ENCODE peak calls at places on chromosomes 12 and 14, in eight cellular contexts. K is AG09309; X is bronchial epithelial cell; E is prostate gland; S is fibroblast of lung; C is CD8-positive, alpha-beta memory T cell; U is mesendoderm; A is CD4-positive, alpha-beta memory T cell. R is an unnamed sample.

GRCh38 chr14:92495041-92495440 is 18.5 kb upstream of the RIN3 start:
- DNase-seq in K (no peak), X (peak; percentile 48), E (no peak), S (no peak), C (no peak), U (peak; percentile 39), A (no peak), R (no peak)

GRCh38 chr12:20555771-20556170 is 139.4 kb upstream of the SLCO1C1 start:
- DNase-seq in K (no peak), X (peak; percentile 53), E (no peak), S (no peak), C (no peak), U (no peak), A (no peak), R (no peak)

GRCh38 chr14:101723061-101723595 is 38.4 kb upstream of the PPP2R5C start:
- DNase-seq in K (no peak), X (no peak), E (no peak), S (no peak), C (no peak), U (no peak), A (no peak), R (no peak)

GRCh38 chr14:39175445-39176262 is 600 bp downstream of the PNN start:
- DNase-seq in K (no peak), X (peak; percentile 17), E (no peak), S (peak; percentile 43), C (peak; percentile 27), U (peak; percentile 67), A (no peak), R (no peak)

GRCh38 chr14:79178719-79179118 is 1008.5 kb downstream of the NRXN3 start:
- DNase-seq in K (no peak), X (no peak), E (no peak), S (no peak), C (no peak), U (no peak), A (no peak), R (no peak)

GRCh38 chr12:81468206-81468605 is 290.9 kb downstream of the PPFIA2 start:
- DNase-seq in K (peak; percentile 1), X (peak; percentile 13), E (no peak), S (peak; percentile 85), C (no peak), U (no peak), A (no peak), R (no peak)

GRCh38 chr12:116389990-116390655 is 112.6 kb upstream of the MED13L start:
- DNase-seq in K (peak; percentile 95), X (peak; percentile 99), E (peak; percentile 75), S (peak; percentile 99), C (no peak), U (no peak), A (no peak), R (no peak)

GRCh38 chr14:38716871-38717270 is 386.2 kb downstream of the SEC23A start:
- DNase-seq in K (no peak), X (no peak), E (no peak), S (peak; percentile 13), C (no peak), U (no peak), A (no peak), R (no peak)

GRCh38 chr14:44453433-44454171 is 53.5 kb downstream of the FSCB start:
- DNase-seq in K (no peak), X (no peak), E (no peak), S (no peak), C (no peak), U (no peak), A (no peak), R (no peak)

GRCh38 chr12:34400986-34401658 is 378.8 kb downstream of the ALG10 start:
- DNase-seq in K (no peak), X (no peak), E (peak; percentile 1), S (no peak), C (no peak), U (no peak), A (no peak), R (no peak)

GRCh38 chr14:69069020-69069421 is 83.9 kb downstream of the DCAF5 start:
- DNase-seq in K (peak; percentile 66), X (no peak), E (no peak), S (peak; percentile 87), C (no peak), U (peak; percentile 47), A (no peak), R (no peak)

GRCh38 chr12:4224211-4224878 is 49.2 kb upstream of the CCND2 start:
- DNase-seq in K (no peak), X (no peak), E (no peak), S (no peak), C (no peak), U (no peak), A (no peak), R (no peak)

GRCh38 chr14:77478029-77478428 is 20.1 kb downstream of the AHSA1 start:
- DNase-seq in K (no peak), X (no peak), E (no peak), S (no peak), C (no peak), U (no peak), A (no peak), R (no peak)

GRCh38 chr14:50056457-50056856 is 59.9 kb downstream of the VCPKMT start:
- DNase-seq in K (no peak), X (no peak), E (no peak), S (no peak), C (no peak), U (peak; percentile 41), A (no peak), R (no peak)

GRCh38 chr14:105260826-105261438 is 12.6 kb downstream of the BTBD6 start:
- DNase-seq in K (no peak), X (no peak), E (no peak), S (no peak), C (no peak), U (no peak), A (no peak), R (no peak)

GRCh38 chr12:47752121-47752520 is 6.6 kb downstream of the RAPGEF3 start:
- DNase-seq in K (no peak), X (no peak), E (no peak), S (no peak), C (no peak), U (no peak), A (no peak), R (no peak)

GRCh38 chr14:99156814-99157213 is 115.2 kb downstream of the BCL11B start:
- DNase-seq in K (no peak), X (no peak), E (no peak), S (no peak), C (no peak), U (no peak), A (no peak), R (no peak)

GRCh38 chr12:7460375-7461259 is 16.7 kb upstream of the CD163L1 start:
- DNase-seq in K (no peak), X (peak; percentile 53), E (peak; percentile 22), S (peak; percentile 23), C (no peak), U (peak; percentile 71), A (peak; percentile 45), R (no peak)

GRCh38 chr12:132248439-132249157 is 80.8 kb downstream of the GALNT9 start:
- DNase-seq in K (no peak), X (no peak), E (no peak), S (peak; percentile 39), C (no peak), U (no peak), A (no peak), R (no peak)

GRCh38 chr12:108633534-108634224 is at the start of gene SELPLG:
- DNase-seq in K (no peak), X (no peak), E (no peak), S (no peak), C (peak; percentile 80), U (no peak), A (peak; percentile 97), R (no peak)
- H3K4me3 ChIP-seq in K (no peak within 1 kb of the TSS), X (no peak within 1 kb of the TSS), E (peak within 1 kb of the TSS; percentile 12), S (no peak within 1 kb of the TSS), C (peak within 1 kb of the TSS; percentile 87), U (no peak within 1 kb of the TSS), A (peak within 1 kb of the TSS; percentile 95), R (no peak within 1 kb of the TSS)

GRCh38 chr12:41795910-41796309 is 348.8 kb downstream of the GXYLT1 start:
- DNase-seq in K (no peak), X (no peak), E (no peak), S (no peak), C (no peak), U (peak; percentile 73), A (no peak), R (no peak)
- H3K4me3 ChIP-seq in K (no peak overlapping the region), X (no peak overlapping the region), E (no peak overlapping the region), S (no peak overlapping the region), C (no peak overlapping the region), U (no peak overlapping the region), A (no peak overlapping the region), R (no peak overlapping the region)

DNA sequence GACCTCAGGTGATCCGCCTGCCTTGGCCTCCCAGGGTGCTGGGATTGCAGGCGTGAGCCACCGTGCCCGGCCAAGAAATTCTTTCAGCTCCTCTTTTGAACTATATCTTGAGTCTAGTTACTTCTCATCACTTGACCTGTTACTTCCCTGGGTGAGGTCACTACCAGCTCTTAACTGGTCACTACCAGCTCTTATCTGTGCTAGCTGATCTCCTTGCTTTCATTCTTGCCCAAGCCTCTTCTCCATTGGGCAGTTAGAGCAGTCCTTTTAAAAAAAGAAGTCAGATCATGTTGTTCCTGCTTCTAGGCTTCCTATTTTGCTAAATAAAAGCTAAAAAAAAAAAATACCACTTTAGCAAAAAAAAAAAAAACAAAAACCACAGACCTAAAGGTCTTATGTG is 63.4 kb downstream of the RAD51B start:
- DNase-seq in K (no peak), X (no peak), E (no peak), S (no peak), C (no peak), U (no peak), A (no peak), R (no peak)
- H3K4me3 ChIP-seq in K (no peak overlapping the region), X (no peak overlapping the region), E (no peak overlapping the region), S (no peak overlapping the region), C (no peak overlapping the region), U (no peak overlapping the region), A (no peak overlapping the region), R (no peak overlapping the region)

DNA sequence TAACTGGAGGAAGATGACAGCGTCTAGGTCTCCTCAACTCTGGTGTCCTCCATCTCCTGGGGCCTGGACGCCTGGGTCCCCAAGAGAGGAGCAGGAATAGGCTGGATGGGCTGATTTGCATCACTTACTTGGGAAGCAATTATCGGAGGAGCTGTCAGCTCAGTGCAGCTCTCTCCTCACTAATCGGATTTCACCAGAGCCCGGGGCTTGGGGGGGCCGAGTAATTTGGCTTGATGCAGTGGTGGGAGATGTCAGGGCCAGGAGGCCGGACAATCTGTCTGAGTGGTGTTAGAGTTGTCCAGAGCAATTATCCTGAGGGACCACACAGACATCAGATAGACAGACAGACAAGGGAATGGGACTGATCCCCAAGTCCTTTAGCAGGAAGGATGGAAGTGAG is 4.7 kb upstream of the SMUG1 start:
- DNase-seq in K (no peak), X (no peak), E (no peak), S (no peak), C (no peak), U (no peak), A (no peak), R (no peak)
- H3K4me3 ChIP-seq in K (no peak overlapping the region), X (no peak overlapping the region), E (no peak overlapping the region), S (no peak overlapping the region), C (no peak overlapping the region), U (no peak overlapping the region), A (no peak overlapping the region), R (no peak overlapping the region)